ENCODE peak calls at places on chromosomes 4 and X, in five cellular contexts. Q is brain microvascular endothelial cell; D is retinal pigment epithelial cell; R is SW480; B is stimulated activated CD4-positive, alpha-beta T cell treated with anti-CD3 and anti-CD28 coated beads, Interleukin-12 subunit alpha, Interleukin-12 subunit beta, amount 100 ng/mL, for 48 hours. Z is an unnamed sample.

GRCh38 chr4:110371016-110371795 is 104.7 kb upstream of the ENPEP start:
- DNase-seq in Q (no peak), B (no peak), D (peak; percentile 28), R (no peak), Z (no peak)

GRCh38 chr4:12179264-12179616 is 750.5 kb upstream of the HS3ST1 start:
- DNase-seq in D (no peak), R (no peak), B (no peak), Q (no peak), Z (no peak)

GRCh38 chrX:94977986-94978385 is 1304.0 kb downstream of the FAM133A start:
- DNase-seq in B (no peak), D (no peak), Q (no peak), R (no peak), Z (no peak)

GRCh38 chr4:145420595-145421214 is 60.9 kb upstream of the SMAD1 start:
- DNase-seq in Q (no peak), B (no peak), R (no peak), D (no peak), Z (no peak)

GRCh38 chrX:102067966-102068723 is 57.3 kb upstream of the TCEAL2 start:
- DNase-seq in Q (peak; percentile 24), B (no peak), D (no peak), R (peak; percentile 22), Z (peak; percentile 29)

GRCh38 chr4:24704152-24704551 is 91.2 kb upstream of the SOD3 start:
- DNase-seq in D (no peak), R (no peak), Q (no peak), B (no peak), Z (no peak)

GRCh38 chrX:75603833-75604232 is 81.0 kb upstream of the ZDHHC15 start:
- DNase-seq in D (no peak), B (no peak), Q (peak; percentile 4), R (peak; percentile 17), Z (peak; percentile 13)

GRCh38 chr4:109846395-109847098 is 1.4 kb upstream of the LRIT3 start:
- DNase-seq in R (no peak), Q (no peak), D (no peak), B (no peak), Z (no peak)

GRCh38 chr4:148431401-148431800 is 10.8 kb downstream of the NR3C2 start:
- DNase-seq in B (no peak), D (no peak), Q (no peak), R (no peak), Z (no peak)

GRCh38 chr4:30605616-30606015 is 114.6 kb upstream of the PCDH7 start:
- DNase-seq in Q (no peak), D (no peak), B (no peak), R (peak; percentile 0), Z (no peak)

GRCh38 chr4:101451086-101451485 is 103.8 kb upstream of the PPP3CA start:
- DNase-seq in D (no peak), R (no peak), B (no peak), Q (no peak), Z (no peak)

GRCh38 chr4:39024311-39024865 is 7.8 kb downstream of the TMEM156 start:
- DNase-seq in R (no peak), Q (no peak), B (no peak), D (no peak), Z (no peak)

GRCh38 chrX:38087594-38087993 is 81.2 kb downstream of the SYTL5 start:
- DNase-seq in R (no peak), B (no peak), D (no peak), Q (no peak), Z (no peak)

GRCh38 chrX:9144643-9145290 is 110.8 kb upstream of the FAM9B start:
- DNase-seq in R (peak; percentile 91), B (no peak), D (no peak), Q (no peak), Z (peak; percentile 42)

GRCh38 chr4:32931475-32931874 is 2211.3 kb downstream of the PCDH7 start:
- DNase-seq in Q (no peak), D (no peak), R (no peak), B (no peak), Z (no peak)

GRCh38 chrX:101062171-101062570 is 10.3 kb upstream of the TRMT2B start:
- DNase-seq in Q (no peak), R (no peak), B (no peak), D (no peak), Z (peak; percentile 71)

GRCh38 chr4:15378055-15378454 is 49.8 kb upstream of the C1QTNF7 start:
- DNase-seq in R (no peak), B (no peak), Q (no peak), D (no peak), Z (no peak)

GRCh38 chr4:94828882-94829281 is 71.1 kb downstream of the BMPR1B start:
- DNase-seq in D (peak; percentile 22), R (no peak), Q (no peak), B (no peak), Z (no peak)

GRCh38 chr4:168451744-168452394 is 28.4 kb downstream of the DDX60L start:
- DNase-seq in Q (peak; percentile 79), R (peak; percentile 6), D (no peak), B (no peak), Z (peak; percentile 87)

GRCh38 chr4:102620697-102621497 is 119.7 kb downstream of the NFKB1 start:
- DNase-seq in Q (peak; percentile 80), B (no peak), R (peak; percentile 78), D (peak; percentile 61), Z (peak; percentile 88)

GRCh38 chr4:150943831-150944230 is 71.3 kb downstream of the LRBA start:
- DNase-seq in R (no peak), Q (no peak), B (no peak), D (no peak), Z (peak; percentile 6)

GRCh38 chr4:150419939-150420338 is 162.0 kb upstream of the MAB21L2 start:
- DNase-seq in R (no peak), B (no peak), Q (no peak), D (no peak), Z (no peak)

GRCh38 chr4:181952478-181952877 is 290.7 kb upstream of the TENM3 start:
- DNase-seq in Q (peak; percentile 89), D (peak; percentile 77), R (no peak), B (no peak), Z (peak; percentile 96)

GRCh38 chr4:164977243-164978164 is at the start of gene TRIM61:
- DNase-seq in D (no peak), Q (peak; percentile 34), B (peak; percentile 36), R (no peak), Z (peak; percentile 61)

GRCh38 chrX:34365482-34365881 is 233.4 kb upstream of the FAM47A start:
- DNase-seq in Q (peak; percentile 24), B (no peak), R (peak; percentile 32), D (no peak), Z (peak; percentile 55)

Z was measured in EH.